ENCODE peak calls at places on chromosomes 1 and 21, in four cellular contexts. L is GM23338, D is HCT116, H is GM23248. V is an unnamed sample.

GRCh38 chr1:220888665-220888986 is 9.4 kb downstream of the HLX start:
- DNase-seq in H (no peak), L (peak), D (no peak), V (no peak)

GRCh38 chr1:17867470-17867869 is 112.3 kb downstream of the ACTL8 start:
- DNase-seq in L (no peak), D (no peak), H (no peak), V (no peak)

GRCh38 chr1:202034683-202035462 is 24.5 kb downstream of the ELF3 start:
- DNase-seq in D (peak), H (peak), L (no peak), V (peak)

GRCh38 chr1:219928791-219929118 is 398 bp upstream of the SLC30A10 start:
- DNase-seq in D (no peak), H (no peak), L (no peak), V (no peak)

GRCh38 chr1:7149080-7149838 is 364.0 kb downstream of the CAMTA1 start:
- DNase-seq in H (no peak), D (no peak), L (peak), V (no peak)

GRCh38 chr1:62513013-62513412 is 76.2 kb downstream of the USP1 start:
- DNase-seq in H (no peak), L (no peak), D (no peak), V (no peak)

GRCh38 chr1:204477036-204477740 is 17.4 kb downstream of the PIK3C2B start:
- DNase-seq in L (no peak), H (no peak), D (no peak), V (no peak)

GRCh38 chr1:29124366-29125236 is 898 bp upstream of the TMEM200B start:
- DNase-seq in D (peak), L (peak), H (peak), V (peak)

GRCh38 chr1:100868364-100868995 is 26.2 kb downstream of the EXTL2 start:
- DNase-seq in L (peak), D (peak), H (peak), V (peak)

GRCh38 chr1:167774710-167775109 is 52.9 kb downstream of the MPZL1 start:
- DNase-seq in D (no peak), L (no peak), H (peak), V (no peak)

GRCh38 chr1:52613611-52614373 is 11.6 kb downstream of the GPX7 start:
- DNase-seq in D (no peak), H (no peak), L (no peak), V (no peak)

GRCh38 chr21:33290441-33290840 is 24.3 kb downstream of the IL10RB start:
- DNase-seq in L (no peak), H (no peak), D (no peak), V (no peak)

GRCh38 chr1:229699613-229700242 is 73.7 kb downstream of the URB2 start:
- DNase-seq in H (peak), D (no peak), L (no peak), V (no peak)

GRCh38 chr1:209675567-209676154 is 449 bp downstream of the G0S2 start:
- DNase-seq in D (no peak), L (peak), H (peak), V (no peak)

GRCh38 chr1:203130358-203130992 is 2.9 kb downstream of the ADORA1 start:
- DNase-seq in H (no peak), D (no peak), L (no peak), V (no peak)

DNA sequence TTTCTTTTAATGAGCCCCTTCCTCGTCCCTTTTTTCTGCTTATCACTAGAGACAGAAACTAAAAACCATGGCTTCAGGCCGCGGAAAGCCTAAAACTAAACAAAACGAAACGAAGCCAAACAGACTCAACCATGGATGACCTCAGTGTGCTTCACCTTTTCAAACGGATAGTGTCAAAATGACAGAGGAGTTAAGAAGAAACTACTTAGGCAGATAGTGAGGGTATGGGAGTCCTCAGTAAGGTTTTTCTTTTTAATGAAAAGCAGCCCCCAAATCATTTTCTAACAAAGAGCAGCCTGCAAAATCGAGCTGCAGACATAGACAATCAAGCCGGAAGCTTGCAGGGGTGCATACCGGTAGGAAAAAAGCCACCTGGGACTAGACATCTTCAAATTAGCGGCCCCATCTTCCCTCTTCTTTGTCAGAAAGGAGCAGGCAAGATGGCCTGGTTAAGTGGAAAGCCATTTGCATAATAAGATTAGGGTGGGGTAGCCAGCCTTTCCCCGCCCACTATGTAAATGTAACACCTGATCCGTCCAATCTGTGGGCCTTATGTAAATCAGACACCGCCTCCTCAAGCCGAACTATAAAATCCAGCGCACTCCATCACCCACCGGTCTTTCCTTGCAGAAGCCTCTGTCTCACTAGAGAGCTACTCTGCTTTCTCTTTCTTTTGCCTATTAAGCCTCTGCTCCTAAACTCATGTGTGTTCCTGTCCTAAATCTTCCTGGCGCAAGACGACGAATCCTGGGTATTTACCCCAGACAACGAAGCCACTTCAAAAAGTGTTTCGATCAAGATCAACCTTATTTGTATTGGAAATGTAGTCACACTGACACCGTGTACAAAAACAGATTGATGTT is 6.2 kb upstream of the ERO1B start:
- DNase-seq in D (no peak), L (peak), H (no peak), V (no peak)
- TF ChIP-seq EZH2phosphoT487 in D (no peak), L (no peak), H (no peak), V (no peak)

DNA sequence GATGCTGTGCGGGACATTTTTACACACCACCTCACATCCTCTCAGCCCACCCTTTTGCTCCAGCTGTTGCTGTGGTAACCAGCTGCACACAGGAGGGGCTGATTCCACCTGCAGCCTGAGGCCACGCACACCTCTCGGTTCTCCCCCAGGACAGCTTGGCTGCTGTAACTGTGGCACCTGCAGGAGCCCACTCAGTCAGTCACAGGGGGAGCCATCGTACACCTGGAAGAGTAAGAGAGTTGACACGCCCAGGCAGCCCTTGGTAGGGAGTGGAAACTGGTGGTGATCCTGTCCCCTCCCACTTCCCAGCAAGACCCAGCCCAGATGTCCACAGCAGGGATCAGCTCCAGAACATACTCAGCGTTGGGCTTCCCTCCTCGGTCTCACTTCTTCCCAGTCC is 32.2 kb upstream of the BACE2 start:
- DNase-seq in H (no peak), D (no peak), L (no peak), V (no peak)
- TF ChIP-seq EZH2 in H (no peak), D (no peak), L (no peak), V (no peak)

GRCh38 chr1:82783025-82783424 is 982.3 kb downstream of the ADGRL2 start:
- DNase-seq in H (no peak), D (no peak), L (no peak), V (no peak)
- H3K4me3 ChIP-seq in H (no peak), D (no peak), L (no peak), V (no peak)

GRCh38 chr21:43864806-43865470 is at the start of gene AGPAT3:
- DNase-seq in H (peak), D (no peak), L (peak), V (peak)
- TF ChIP-seq EZH2phosphoT487 in H (no peak), D (no peak), L (no peak), V (no peak)

DNA sequence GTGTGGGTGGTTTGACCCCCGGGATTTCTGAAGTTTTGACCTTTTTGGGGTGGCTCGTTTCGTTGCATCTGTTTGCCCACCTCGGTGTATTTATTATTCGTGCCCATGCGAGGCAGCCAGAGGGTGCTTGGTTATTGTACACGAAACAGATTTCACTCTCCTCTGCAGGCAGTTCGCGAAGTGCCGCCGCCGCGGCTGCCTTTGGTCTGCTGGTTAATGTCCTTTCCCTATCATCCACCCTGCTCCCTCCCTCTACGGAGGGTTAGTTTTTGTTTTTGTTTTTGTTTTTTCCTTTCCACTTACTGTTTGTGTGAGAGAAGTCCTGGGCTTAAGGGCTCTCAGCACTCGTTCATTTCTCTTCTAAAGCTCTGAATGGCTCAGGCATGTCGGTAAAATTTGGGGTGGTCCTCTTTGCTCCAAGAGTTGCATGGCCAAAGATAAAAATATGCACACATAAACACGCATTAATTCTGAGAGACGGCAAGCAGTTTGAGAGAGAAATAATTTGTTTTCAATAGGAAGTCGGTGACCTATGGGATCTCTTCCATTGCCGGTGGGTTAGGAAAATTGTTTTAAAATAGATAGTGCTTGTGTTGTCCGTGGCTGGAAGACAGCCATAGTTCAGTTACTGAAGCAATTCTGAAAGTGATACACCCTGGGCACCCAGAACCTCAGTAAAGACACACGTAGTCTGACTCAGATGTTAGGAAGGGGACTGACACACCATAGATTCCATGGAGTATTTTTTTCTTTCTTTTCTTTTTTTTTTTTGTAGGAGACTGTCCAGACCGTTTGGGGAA is 1.2 kb downstream of the C1orf21 start:
- DNase-seq in H (peak), D (no peak), L (peak), V (peak)
- TF ChIP-seq EZH2 in H (no peak), D (no peak), L (no peak), V (no peak)